ENCODE peak calls at places on chromosomes 13 and 19, in seven cellular contexts. L is H9, C is IMR-90, T is mesendoderm, Z is mesenchymal stem cell, X is neuronal stem cell, K is H1. W is an unnamed sample.

GRCh38 chr19:40908981-40909380 is 26.9 kb upstream of the CYP2A7 start:
- DNase-seq in L (no peak), C (no peak), T (no peak), Z (no peak), X (no peak), K (no peak), W (no peak)

GRCh38 chr19:3618144-3618810 is 8.3 kb downstream of the CACTIN start:
- DNase-seq in L (peak; percentile 73), C (peak; percentile 29), T (peak; percentile 49), Z (peak; percentile 68), X (no peak), K (no peak), W (peak; percentile 24)

GRCh38 chr19:35940839-35941238 is 4.7 kb downstream of the LRFN3 start:
- DNase-seq in L (no peak), C (no peak), T (no peak), Z (no peak), X (no peak), K (no peak), W (no peak)

GRCh38 chr13:95301947-95302386 is 716 bp upstream of the ABCC4 start:
- DNase-seq in L (no peak), C (no peak), T (peak; percentile 89), Z (peak; percentile 82), X (peak; percentile 51), K (no peak), W (no peak)

GRCh38 chr13:40109324-40109958 is 454.0 kb downstream of the COG6 start:
- DNase-seq in L (no peak), C (peak; percentile 73), T (no peak), Z (peak; percentile 93), X (no peak), K (no peak), W (peak; percentile 78)

GRCh38 chr19:947090-947706 is 21.4 kb downstream of the ARID3A start:
- DNase-seq in L (no peak), C (no peak), T (no peak), Z (no peak), X (no peak), K (no peak), W (no peak)

GRCh38 chr19:906480-906879 is 6.5 kb downstream of the R3HDM4 start:
- DNase-seq in L (no peak), C (no peak), T (no peak), Z (no peak), X (no peak), K (no peak), W (no peak)

GRCh38 chr19:4380254-4380727 is 20.1 kb downstream of the SH3GL1 start:
- DNase-seq in L (no peak), C (no peak), T (no peak), Z (no peak), X (no peak), K (no peak), W (no peak)

GRCh38 chr19:5048727-5049553 is 80.0 kb downstream of the KDM4B start:
- DNase-seq in L (no peak), C (peak; percentile 66), T (peak; percentile 55), Z (peak; percentile 82), X (no peak), K (no peak), W (no peak)

GRCh38 chr19:5281588-5281987 is 59.0 kb downstream of the PTPRS start:
- DNase-seq in L (no peak), C (no peak), T (no peak), Z (no peak), X (no peak), K (no peak), W (peak; percentile 87)

GRCh38 chr13:82341116-82341515 is 1541.2 kb downstream of the SLITRK1 start:
- DNase-seq in L (no peak), C (no peak), T (no peak), Z (no peak), X (no peak), K (no peak), W (no peak)

GRCh38 chr19:35905178-35905727 is 2.8 kb downstream of the TYROBP start:
- DNase-seq in L (no peak), C (peak; percentile 50), T (no peak), Z (peak; percentile 48), X (no peak), K (no peak), W (no peak)

GRCh38 chr19:708154-709141 is at the start of gene PALM:
- DNase-seq in L (peak; percentile 66), C (no peak), T (peak; percentile 34), Z (no peak), X (peak; percentile 56), K (no peak), W (no peak)

GRCh38 chr19:28577199-28577598 is 635.8 kb downstream of the UQCRFS1 start:
- DNase-seq in L (no peak), C (no peak), T (no peak), Z (no peak), X (no peak), K (no peak), W (no peak)

GRCh38 chr19:31338069-31338767 is 11.0 kb downstream of the TSHZ3 start:
- DNase-seq in L (peak; percentile 87), C (peak; percentile 85), T (peak; percentile 91), Z (peak; percentile 93), X (no peak), K (no peak), W (no peak)

GRCh38 chr13:29721766-29722165 is 126.3 kb upstream of the SLC7A1 start:
- DNase-seq in L (no peak), C (no peak), T (no peak), Z (no peak), X (no peak), K (no peak), W (no peak)

GRCh38 chr13:74103196-74103595 is 31.0 kb downstream of the KLF12 start:
- DNase-seq in L (no peak), C (no peak), T (no peak), Z (no peak), X (no peak), K (no peak), W (no peak)

GRCh38 chr13:40813662-40814454 is 24.4 kb downstream of the SLC25A15 start:
- DNase-seq in L (peak; percentile 44), C (peak; percentile 34), T (peak; percentile 50), Z (peak; percentile 32), X (no peak), K (no peak), W (no peak)

GRCh38 chr13:48526269-48526668 is 6.6 kb downstream of the RCBTB2 start:
- DNase-seq in L (no peak), C (no peak), T (no peak), Z (no peak), X (no peak), K (no peak), W (no peak)

GRCh38 chr13:60654405-60654804 is 257.4 kb downstream of the TDRD3 start:
- DNase-seq in L (no peak), C (no peak), T (peak; percentile 30), Z (peak; percentile 0), X (no peak), K (no peak), W (no peak)

GRCh38 chr19:31694761-31695160 is 345.5 kb upstream of the TSHZ3 start:
- DNase-seq in L (no peak), C (no peak), T (no peak), Z (no peak), X (no peak), K (no peak), W (no peak)

GRCh38 chr13:88436974-88437373 is 765.8 kb downstream of the SLITRK5 start:
- DNase-seq in L (no peak), C (no peak), T (no peak), Z (no peak), X (no peak), K (no peak), W (no peak)
- H2AK5ac ChIP-seq in L (no peak overlapping the region), C (no peak overlapping the region), T (no peak overlapping the region), Z (no peak overlapping the region), X (no peak overlapping the region), K (no peak overlapping the region), W (no peak overlapping the region)

DNA sequence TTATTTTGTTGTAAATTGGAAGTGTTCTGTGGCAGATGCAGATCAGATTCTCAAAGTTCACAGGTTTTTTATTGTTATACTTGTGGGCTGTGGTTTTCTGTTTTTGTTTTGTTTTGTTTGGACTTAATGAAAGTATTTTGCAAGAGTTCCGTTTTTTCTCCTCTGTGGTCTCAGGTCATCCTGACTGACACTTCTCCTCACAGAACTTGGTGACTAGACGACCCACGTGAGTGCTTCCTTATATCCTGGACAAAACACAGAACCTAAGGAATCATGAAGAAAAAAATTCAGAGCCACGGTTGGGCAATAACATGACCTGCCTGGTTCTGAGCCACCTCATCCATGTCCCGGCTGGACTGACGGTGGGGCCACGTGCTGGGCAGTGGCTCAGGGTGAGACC is 2.5 kb upstream of the RFPL4AL1 start:
- DNase-seq in L (no peak), C (no peak), T (no peak), Z (no peak), X (no peak), K (no peak), W (no peak)
- H2AK5ac ChIP-seq in L (no peak overlapping the region), C (no peak overlapping the region), T (no peak overlapping the region), Z (no peak overlapping the region), X (no peak overlapping the region), K (no peak overlapping the region), W (no peak overlapping the region)

GRCh38 chr13:42539670-42540069 is 34.3 kb upstream of the TNFSF11 start:
- DNase-seq in L (peak; percentile 37), C (no peak), T (peak; percentile 46), Z (no peak), X (no peak), K (peak; percentile 17), W (no peak)
- H2AK5ac ChIP-seq in L (no peak overlapping the region), C (no peak overlapping the region), T (no peak overlapping the region), Z (no peak overlapping the region), X (no peak overlapping the region), K (no peak overlapping the region), W (no peak overlapping the region)

GRCh38 chr13:98180092-98180491 is 3.0 kb upstream of the RNF113B start:
- DNase-seq in L (no peak), C (no peak), T (no peak), Z (no peak), X (no peak), K (no peak), W (no peak)

GRCh38 chr13:98182589-98182988 is 5.5 kb upstream of the RNF113B start:
- DNase-seq in L (no peak), C (no peak), T (no peak), Z (no peak), X (no peak), K (no peak), W (no peak)

GRCh38 chr13:98182153-98182552 is 5.1 kb upstream of the RNF113B start:
- DNase-seq in L (no peak), C (no peak), T (no peak), Z (no peak), X (no peak), K (no peak), W (no peak)

GRCh38 chr13:98184796-98185195 is 7.7 kb upstream of the RNF113B start:
- DNase-seq in L (no peak), C (peak; percentile 68), T (no peak), Z (peak; percentile 80), X (no peak), K (no peak), W (peak; percentile 43)

DNA sequence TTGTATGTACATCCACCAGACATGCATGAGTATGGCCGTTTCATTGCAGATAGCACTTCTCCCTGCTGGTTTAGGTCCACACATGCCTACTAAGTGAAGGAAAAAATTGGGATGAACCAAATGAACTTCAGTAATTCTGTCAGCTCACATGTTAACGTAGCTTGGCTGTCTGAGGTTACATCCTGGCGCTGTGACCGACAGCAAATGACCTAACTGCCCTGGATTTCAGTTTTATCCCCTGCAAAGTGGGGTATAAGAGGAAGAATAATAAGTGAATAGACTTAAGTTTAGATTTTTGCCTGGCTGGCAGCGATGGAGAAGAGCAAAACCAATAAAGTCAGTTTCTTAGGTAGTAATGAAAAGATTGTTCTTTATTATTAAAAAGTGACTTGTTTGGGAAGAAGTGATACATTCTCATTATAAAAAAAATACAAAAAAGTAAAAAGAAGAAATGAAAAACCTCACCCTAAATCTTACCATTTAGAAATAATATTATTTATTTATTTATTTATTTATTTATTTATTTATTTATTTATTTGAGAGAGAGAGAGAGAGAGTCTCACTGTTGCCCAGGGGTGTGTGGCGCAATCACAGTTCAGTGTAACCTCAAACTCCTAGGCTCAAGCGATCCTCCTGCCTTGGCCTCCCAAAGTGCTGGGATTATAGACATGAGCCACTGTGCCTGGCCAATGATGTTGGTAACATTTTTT is 4.2 kb upstream of the RNF113B start:
- DNase-seq in L (no peak), C (no peak), T (no peak), Z (no peak), X (no peak), K (no peak), W (no peak)
- H2AK5ac ChIP-seq in L (no peak overlapping the region), C (peak overlapping the region; percentile 88), T (no peak overlapping the region), Z (peak overlapping the region; percentile 95), X (no peak overlapping the region), K (no peak overlapping the region), W (no peak overlapping the region)